ENCODE peak calls at places on chromosomes 4 and X, in eight cellular contexts. T is psoas muscle; C is kidney; I is CD4-positive, CD25-positive, alpha-beta regulatory T cell; R is CD8-positive, alpha-beta memory T cell; E is naive thymus-derived CD4-positive, alpha-beta T cell; J is adrenal gland; F is PC-3. P is an unnamed sample.
A peak's percentile ranks its signal among the peaks of the same experiment; 100 is the strongest.

GRCh38 chr4:5773271-5773555 is 62.2 kb downstream of the EVC start:
- DNase-seq in E (no peak), T (no peak), I (no peak), C (no peak), J (no peak), R (no peak), F (no peak), P (no peak)

GRCh38 chrX:23276475-23276874 is 58.2 kb upstream of the PTCHD1 start:
- DNase-seq in T (no peak), J (no peak), R (no peak), C (no peak), I (no peak), E (no peak), F (no peak), P (no peak)

GRCh38 chr4:64705989-64706388 is 296.7 kb upstream of the TECRL start:
- DNase-seq in F (no peak), C (no peak), R (no peak), E (no peak), T (no peak), J (no peak), I (no peak), P (no peak)

GRCh38 chr4:5753366-5753765 is 42.4 kb downstream of the EVC start:
- DNase-seq in T (no peak), F (no peak), E (no peak), C (peak; percentile 75), R (no peak), J (no peak), I (no peak), P (no peak)

GRCh38 chrX:129678176-129678880 is 23.6 kb upstream of the APLN start:
- DNase-seq in T (peak; percentile 53), F (peak; percentile 81), J (peak; percentile 57), E (peak; percentile 24), C (peak; percentile 78), R (peak; percentile 46), I (peak; percentile 37), P (no peak)

GRCh38 chr4:28211714-28212470 is 1351.3 kb downstream of the STIM2 start:
- DNase-seq in E (no peak), I (no peak), R (no peak), J (no peak), T (no peak), C (no peak), F (no peak), P (no peak)

GRCh38 chr4:40547446-40548132 is 82.1 kb downstream of the RBM47 start:
- DNase-seq in R (no peak), I (no peak), E (no peak), F (peak; percentile 27), T (no peak), J (no peak), C (no peak), P (no peak)

GRCh38 chrX:35101901-35102300 is 159.3 kb downstream of the FAM47B start:
- DNase-seq in R (no peak), J (no peak), F (peak; percentile 3), I (no peak), E (no peak), T (no peak), C (no peak), P (no peak)

GRCh38 chr4:174023641-174024040 is 259.8 kb downstream of the FBXO8 start:
- DNase-seq in F (peak; percentile 20), E (no peak), R (no peak), C (no peak), I (no peak), T (no peak), J (no peak), P (no peak)

GRCh38 chrX:130091976-130092522 is 18.2 kb downstream of the ELF4 start:
- DNase-seq in E (peak; percentile 46), I (peak; percentile 74), F (no peak), J (no peak), T (peak; percentile 50), C (peak; percentile 88), R (peak; percentile 83), P (peak; percentile 50)

GRCh38 chrX:133776072-133776471 is 209.3 kb downstream of the GPC3 start:
- DNase-seq in C (no peak), J (no peak), T (no peak), R (peak; percentile 1), I (no peak), E (peak; percentile 14), F (peak; percentile 49), P (no peak)

GRCh38 chrX:15055146-15055930 is 182.1 kb downstream of the MOSPD2 start:
- DNase-seq in J (no peak), C (no peak), F (peak; percentile 54), E (no peak), R (no peak), I (no peak), T (no peak), P (no peak)

GRCh38 chr4:15706646-15707362 is 3.9 kb downstream of the BST1 start:
- DNase-seq in E (no peak), T (no peak), R (no peak), F (no peak), J (no peak), C (no peak), I (no peak), P (no peak)

GRCh38 chr4:176592976-176593375 is 199.7 kb downstream of the VEGFC start:
- DNase-seq in J (no peak), F (no peak), C (no peak), T (no peak), E (no peak), R (no peak), I (no peak), P (no peak)

GRCh38 chr4:68368566-68369473 is 18.9 kb upstream of the YTHDC1 start:
- DNase-seq in E (no peak), I (no peak), J (no peak), T (no peak), F (peak; percentile 95), R (no peak), C (no peak), P (no peak)

GRCh38 chr4:38078590-38079381 is 118.6 kb downstream of the PTTG2 start:
- DNase-seq in F (peak; percentile 59), J (no peak), C (no peak), T (no peak), E (no peak), R (no peak), I (no peak), P (no peak)

GRCh38 chr4:176708771-176709311 is 83.9 kb downstream of the VEGFC start:
- DNase-seq in T (no peak), C (no peak), F (peak; percentile 54), E (no peak), R (no peak), J (no peak), I (no peak), P (no peak)

GRCh38 chr4:37243722-37244582 is 591 bp upstream of the NWD2 start:
- DNase-seq in E (no peak), T (no peak), F (no peak), R (no peak), I (no peak), J (no peak), C (no peak), P (no peak)

GRCh38 chrX:1440506-1440905 is 12.2 kb downstream of the ASMTL start:
- DNase-seq in J (peak; percentile 35), I (no peak), R (no peak), T (no peak), E (no peak), F (no peak), C (peak; percentile 17), P (no peak)
- H3K4me3 ChIP-seq in J (no peak overlapping the region), I (no peak overlapping the region), R (no peak overlapping the region), T (no peak overlapping the region), E (no peak overlapping the region), F (no peak overlapping the region), C (no peak overlapping the region), P (no peak overlapping the region)

GRCh38 chr4:82744284-82744963 is 54.2 kb downstream of the SCD5 start:
- DNase-seq in E (no peak), F (peak; percentile 2), I (no peak), J (no peak), R (no peak), C (no peak), T (no peak), P (no peak)
- H3K4me1 ChIP-seq in E (no peaks in the 10 kb centered on the region), F (no peaks in the 10 kb centered on the region), I (no peaks in the 10 kb centered on the region), J (peaks cover 12% of the 10 kb centered on the region), R (no peaks in the 10 kb centered on the region), C (peaks cover 14% of the 10 kb centered on the region), T (no peaks in the 10 kb centered on the region), P (peaks cover 8% of the 10 kb centered on the region)

DNA sequence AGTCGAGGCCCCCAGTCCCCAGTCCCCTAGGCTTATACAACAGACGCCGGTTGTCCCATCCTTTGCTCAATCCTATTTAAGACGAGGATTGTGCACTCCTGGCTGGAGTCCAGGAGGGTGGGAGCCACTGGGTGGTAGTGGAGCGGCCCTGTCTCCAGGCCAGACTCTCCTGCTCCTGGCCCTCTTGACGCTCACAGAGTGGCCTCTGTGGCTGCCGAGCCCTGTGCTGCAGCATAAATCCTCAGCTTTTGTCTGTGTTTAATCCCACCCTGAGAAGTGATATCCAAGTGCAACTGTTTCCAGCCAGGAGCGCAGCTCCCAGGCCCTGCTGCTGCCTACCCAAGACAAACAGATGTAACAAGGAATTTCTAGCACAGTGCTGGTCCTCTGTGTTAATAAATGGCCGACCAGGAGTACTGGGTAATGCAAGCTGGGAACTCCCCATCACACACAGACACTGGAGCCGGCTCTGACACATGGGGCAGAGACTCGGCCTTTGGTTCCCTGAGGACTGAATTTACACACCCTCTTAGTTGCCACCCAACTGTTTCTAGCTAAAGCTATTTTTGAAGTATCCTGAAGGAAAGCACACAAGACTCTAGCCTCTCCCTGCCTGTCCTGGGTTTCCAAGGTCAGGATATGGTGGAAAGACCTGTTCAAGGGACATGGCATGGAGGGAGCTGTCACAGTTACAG is 85.3 kb downstream of the GATB start:
- DNase-seq in C (no peak), T (no peak), E (no peak), F (no peak), I (no peak), R (no peak), J (peak; percentile 56), P (no peak)
- H3K4me3 ChIP-seq in C (no peak overlapping the region), T (no peak overlapping the region), E (no peak overlapping the region), F (no peak overlapping the region), I (no peak overlapping the region), R (no peak overlapping the region), J (no peak overlapping the region), P (no peak overlapping the region)

GRCh38 chr4:139852612-139853269 is 187.1 kb downstream of the MGST2 start:
- DNase-seq in F (no peak), E (no peak), I (no peak), R (no peak), J (no peak), T (no peak), C (no peak), P (no peak)

GRCh38 chr4:139851133-139851532 is 185.5 kb downstream of the MGST2 start:
- DNase-seq in F (no peak), C (no peak), E (no peak), R (no peak), T (no peak), J (no peak), I (no peak), P (no peak)

GRCh38 chr4:139851639-139852038 is 186.0 kb downstream of the MGST2 start:
- DNase-seq in E (no peak), T (no peak), C (no peak), I (no peak), J (no peak), R (no peak), F (no peak), P (no peak)

GRCh38 chr4:139857021-139857420 is 191.4 kb downstream of the MGST2 start:
- DNase-seq in T (no peak), C (no peak), I (no peak), F (peak; percentile 65), J (no peak), E (no peak), R (no peak), P (no peak)

DNA sequence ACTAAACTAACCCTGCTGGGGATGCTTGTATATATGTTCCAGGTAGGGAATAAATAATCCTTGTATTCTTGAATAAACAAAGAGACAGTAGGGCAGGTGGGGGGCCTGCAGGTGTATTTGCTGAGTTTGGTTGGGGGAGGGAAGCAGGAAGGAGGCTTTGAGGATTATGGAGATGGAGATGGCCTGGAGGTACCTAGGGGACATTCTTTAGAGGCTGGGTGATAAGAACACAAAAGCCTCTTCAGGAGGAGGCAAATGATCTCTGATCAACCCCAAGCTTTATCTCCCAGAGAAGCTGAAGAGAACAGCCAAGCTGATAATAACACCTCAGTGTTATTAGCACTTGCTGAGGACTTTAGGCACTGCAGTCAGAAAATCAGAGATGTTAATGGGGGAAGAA is 187.7 kb downstream of the MGST2 start:
- DNase-seq in I (no peak), T (no peak), C (no peak), J (no peak), E (no peak), R (no peak), F (no peak), P (no peak)
- H3K4me1 ChIP-seq in I (peaks cover 9% of the 10 kb centered on the region), T (no peaks in the 10 kb centered on the region), C (peaks cover 2% of the 10 kb centered on the region), J (no peaks in the 10 kb centered on the region), E (no peaks in the 10 kb centered on the region), R (no peaks in the 10 kb centered on the region), F (peaks cover 17% of the 10 kb centered on the region), P (no peaks in the 10 kb centered on the region)

P was measured in esophagus squamous epithelium.